ENCODE peak calls at places on chromosomes 2 and 18, in five cellular contexts. W is PC-3, I is breast epithelium, H is WTC11, P is uterus. Z is an unnamed sample.
A peak's percentile ranks its signal among the peaks of the same experiment; 100 is the strongest.

GRCh38 chr2:145984541-145984940 is 1464.6 kb upstream of the ZEB2 start:
- DNase-seq in I (no peak), H (no peak), W (peak; percentile 97), P (no peak), Z (no peak)

GRCh38 chr2:55734726-55735125 is 41.1 kb upstream of the PNPT1 start:
- DNase-seq in P (no peak), W (no peak), H (no peak), I (no peak), Z (no peak)

GRCh38 chr2:102027036-102027702 is 35.4 kb downstream of the IL1R2 start:
- DNase-seq in W (no peak), P (peak; percentile 42), I (no peak), H (no peak), Z (no peak)

GRCh38 chr2:30706534-30707303 is 100.5 kb downstream of the CAPN13 start:
- DNase-seq in P (peak; percentile 76), H (peak; percentile 68), I (peak; percentile 61), W (peak; percentile 77), Z (peak; percentile 87)

GRCh38 chr2:10514743-10515142 is 66.6 kb upstream of the ODC1 start:
- DNase-seq in P (no peak), W (peak; percentile 97), H (no peak), I (no peak), Z (no peak)

GRCh38 chr2:202101049-202101579 is 28.1 kb downstream of the KIAA2012 start:
- DNase-seq in P (no peak), I (no peak), W (no peak), H (no peak), Z (no peak)

GRCh38 chr2:19114754-19115231 is 243.6 kb downstream of the OSR1 start:
- DNase-seq in H (no peak), P (no peak), W (no peak), I (no peak), Z (no peak)

GRCh38 chr2:41736586-41736985 is 311.2 kb upstream of the PKDCC start:
- DNase-seq in I (no peak), W (no peak), P (no peak), H (no peak), Z (no peak)

GRCh38 chr2:10162586-10163497 is 40.3 kb downstream of the RRM2 start:
- DNase-seq in P (no peak), H (peak; percentile 56), I (no peak), W (no peak), Z (no peak)

GRCh38 chr2:201403904-201404303 is 46.8 kb upstream of the FLACC1 start:
- DNase-seq in P (no peak), I (no peak), W (no peak), H (no peak), Z (no peak)

GRCh38 chr2:182542501-182543258 is 115.8 kb upstream of the PDE1A start:
- DNase-seq in H (no peak), I (no peak), W (no peak), P (no peak), Z (no peak)

GRCh38 chr2:6788614-6789013 is 77.1 kb downstream of the CMPK2 start:
- DNase-seq in I (no peak), P (no peak), H (no peak), W (no peak), Z (no peak)

GRCh38 chr2:191713837-191714236 is 35.9 kb downstream of the NABP1 start:
- DNase-seq in H (peak; percentile 34), W (peak; percentile 45), P (no peak), I (no peak), Z (no peak)

GRCh38 chr18:56085561-56085960 is 497.6 kb upstream of the TCF4 start:
- DNase-seq in W (no peak), I (no peak), H (no peak), P (peak; percentile 73), Z (no peak)

GRCh38 chr2:81528852-81529480 is 1224.4 kb upstream of the LRRTM1 start:
- DNase-seq in W (no peak), P (no peak), H (no peak), I (no peak), Z (no peak)

DNA sequence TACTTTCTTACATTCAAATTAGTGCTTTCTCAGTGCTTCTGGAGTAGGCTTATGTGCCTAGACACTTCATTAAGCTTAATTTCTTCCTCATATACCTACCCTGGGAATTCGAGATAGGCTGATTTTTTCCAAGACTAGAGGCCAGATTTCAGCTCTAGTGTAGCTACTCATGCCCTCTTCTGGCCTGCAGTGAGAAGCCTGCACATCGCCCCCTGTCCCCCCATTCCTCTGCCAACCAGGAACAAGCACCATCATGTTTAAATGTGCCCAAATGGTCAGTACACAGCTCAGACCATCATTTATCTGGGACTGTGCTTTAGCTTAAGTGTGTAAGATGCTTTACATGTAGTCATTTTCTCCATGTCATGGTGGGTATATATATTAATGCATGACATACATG is 1218.8 kb upstream of the LRRTM1 start:
- DNase-seq in I (no peak), W (no peak), P (no peak), H (peak; percentile 27), Z (no peak)
- TF ChIP-seq CTCF in I (no peak), W (no peak), P (no peak), H (no peak), Z (no peak)

DNA sequence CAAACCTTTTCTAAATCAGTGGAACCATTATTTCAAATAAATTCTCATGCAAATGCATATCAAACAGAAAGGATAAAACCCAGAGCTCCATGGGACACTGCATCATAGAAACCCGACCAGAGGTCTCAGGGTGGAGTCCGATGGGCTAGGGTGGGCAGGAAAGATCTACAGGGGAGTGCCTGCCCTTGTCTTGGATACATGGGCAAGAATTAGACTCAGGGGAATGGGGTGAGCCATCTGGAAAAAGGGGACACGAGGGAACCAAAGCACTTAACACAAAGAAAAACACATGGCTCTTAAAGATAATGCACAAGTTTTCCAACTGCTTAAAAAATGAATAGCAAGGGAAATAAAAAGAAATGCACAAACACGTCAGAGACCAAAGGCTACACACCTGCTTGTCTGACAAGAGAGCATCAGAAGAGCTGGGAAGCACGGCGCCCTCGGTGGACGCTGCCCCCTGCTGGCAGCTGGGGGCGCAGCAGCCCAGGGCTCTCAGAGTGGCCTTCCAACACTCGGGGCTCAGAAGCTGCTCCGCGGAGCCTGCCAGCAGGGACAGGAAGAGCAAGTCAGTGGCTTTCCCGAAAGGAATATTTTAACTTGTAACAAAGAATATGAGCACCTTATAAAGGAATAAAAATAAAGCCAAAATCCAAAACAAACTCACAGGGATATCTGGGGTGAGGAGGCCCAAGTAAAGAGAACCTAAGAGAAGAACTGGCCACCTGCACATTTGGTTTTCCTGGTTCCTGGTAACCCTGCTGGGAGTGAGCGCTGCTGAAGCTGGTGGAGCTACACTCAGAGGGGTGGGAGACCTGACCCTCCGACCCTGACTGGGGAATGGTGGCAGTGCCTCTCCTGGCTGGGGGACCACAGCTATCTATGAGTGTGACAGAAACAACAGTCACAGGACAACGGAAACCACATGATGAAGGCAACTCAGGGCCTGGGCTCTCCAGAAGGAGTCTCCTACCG is 54.5 kb downstream of the SIGLEC15 start:
- DNase-seq in W (peak; percentile 67), I (peak; percentile 73), H (peak; percentile 83), P (peak; percentile 42), Z (peak; percentile 90)
- TF ChIP-seq CTCF in W (peak; percentile 79), I (peak; percentile 92), H (peak; percentile 93), P (peak; percentile 90), Z (peak; percentile 100)

GRCh38 chr18:46097378-46097852 is 681 bp downstream of the ATP5F1A start:
- DNase-seq in H (no peak), I (no peak), P (no peak), W (no peak), Z (no peak)

GRCh38 chr18:46097853-46098615 is at the start of gene ATP5F1A:
- DNase-seq in I (peak; percentile 91), W (peak; percentile 52), P (peak; percentile 84), H (peak; percentile 82), Z (peak; percentile 92)

GRCh38 chr18:46095532-46095931 is 2.6 kb downstream of the ATP5F1A start:
- DNase-seq in W (no peak), H (no peak), I (no peak), P (no peak), Z (no peak)

GRCh38 chr18:46098616-46098933 is 479 bp upstream of the ATP5F1A start:
- DNase-seq in I (no peak), W (no peak), P (no peak), H (no peak), Z (no peak)

DNA sequence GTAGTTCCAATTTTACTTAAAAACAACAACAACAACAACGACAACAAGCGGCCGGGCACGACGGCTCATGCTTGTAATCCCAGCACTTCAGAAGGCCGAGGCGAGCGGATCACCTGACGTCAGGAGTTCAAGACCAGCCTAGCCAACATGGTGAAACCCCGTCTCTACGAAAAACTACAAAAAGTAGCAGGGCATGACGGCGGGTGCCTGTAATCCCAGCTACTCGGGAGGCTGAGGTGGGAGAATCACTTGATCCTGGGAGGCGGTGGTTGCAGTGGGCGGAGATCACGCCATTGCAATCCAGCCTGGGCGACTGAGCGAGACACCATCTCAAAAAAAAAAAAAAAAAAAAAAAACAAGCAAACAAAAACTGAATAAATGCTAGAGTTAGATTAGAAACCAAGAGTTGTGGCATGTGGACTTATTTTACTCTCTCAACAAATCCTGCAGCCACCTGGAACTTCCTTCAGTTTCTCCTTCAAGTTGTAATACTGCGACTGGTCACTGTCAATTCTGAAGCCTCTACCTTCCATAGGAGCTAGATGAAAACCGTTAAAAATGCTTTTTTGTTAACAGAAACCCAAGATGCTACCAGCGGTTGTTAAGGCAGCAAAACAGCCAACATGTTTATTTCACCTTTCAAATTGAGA is 1.3 kb downstream of the ATP5F1A start:
- DNase-seq in W (no peak), I (no peak), P (no peak), H (no peak), Z (no peak)
- TF ChIP-seq CTCF in W (no peak), I (no peak), P (no peak), H (no peak), Z (no peak)

DNA sequence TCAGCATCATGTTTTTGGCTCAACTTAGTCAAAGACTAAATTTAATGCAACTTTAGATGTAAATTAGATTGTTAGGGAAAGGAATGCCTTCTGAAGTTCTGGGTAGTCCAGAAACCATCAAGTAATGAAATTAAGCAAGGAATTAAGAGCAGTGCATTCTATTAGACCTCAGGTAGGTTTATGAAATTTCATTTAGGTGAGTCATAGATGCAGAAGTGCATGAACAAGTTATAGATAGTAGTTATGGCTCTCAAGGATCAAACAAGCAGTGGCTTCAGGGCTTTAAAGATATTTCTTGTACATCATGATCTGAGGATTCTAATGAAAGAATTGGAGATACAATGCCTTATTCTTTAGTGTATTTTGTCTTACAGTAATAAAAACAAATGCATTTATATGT is 25.4 kb upstream of the SPOPL start:
- DNase-seq in W (peak; percentile 49), H (no peak), I (no peak), P (no peak), Z (no peak)
- TF ChIP-seq CTCF in W (no peak), H (no peak), I (no peak), P (no peak), Z (no peak)

DNA sequence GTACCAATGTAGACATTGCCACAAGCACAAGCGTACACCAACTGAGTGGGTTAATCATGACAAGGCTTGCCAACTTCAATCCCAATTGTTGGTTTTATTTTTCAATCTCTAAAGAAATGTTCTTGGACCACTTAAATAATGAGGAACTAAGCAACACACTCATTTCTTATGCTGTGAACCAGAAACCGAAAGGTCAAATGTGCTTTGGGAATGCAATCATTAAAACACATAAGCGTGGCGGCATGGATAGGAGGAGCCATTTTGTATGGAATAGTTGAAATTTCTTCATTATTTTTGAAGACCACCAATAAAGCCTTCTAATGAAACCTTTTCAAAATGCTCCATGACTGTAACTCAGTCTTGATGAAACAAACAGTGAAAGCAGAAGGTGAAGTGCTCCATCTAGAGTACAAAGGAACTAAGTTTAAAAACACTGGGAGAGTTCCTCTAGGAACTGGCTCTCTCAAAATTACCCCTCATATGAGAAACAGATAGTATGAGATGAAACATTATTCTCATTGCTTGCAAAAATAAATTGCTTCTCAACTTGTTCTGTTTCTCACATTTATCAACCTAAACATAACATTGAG is 113.2 kb upstream of the CHST9 start:
- DNase-seq in H (no peak), W (peak; percentile 25), P (no peak), I (no peak), Z (no peak)
- TF ChIP-seq CTCF in H (no peak), W (peak; percentile 55), P (no peak), I (peak; percentile 27), Z (peak; percentile 76)

GRCh38 chr18:13525381-13526029 is 200.9 kb downstream of the FAM210A start:
- DNase-seq in W (no peak), P (no peak), H (peak; percentile 20), I (no peak), Z (peak; percentile 57)
- TF ChIP-seq CTCF in W (no peak), P (no peak), H (no peak), I (no peak), Z (no peak)

Z was measured in osteocyte.